ENCODE peak calls at places on chromosomes 7 and 10, in nine cellular contexts. One of them, this sample, is unnamed.
A peak's percentile ranks its signal among the peaks of the same experiment; 100 is the strongest.

GRCh38 chr7:98420966-98421612 is 20.2 kb upstream of the BAIAP2L1 start:
- DNase-seq in SK-N-SH: peak; percentile 87
- DNase-seq in SK-N-MC: no peak
- DNase-seq in psoas muscle: no peak
- DNase-seq in adipocyte: peak; percentile 57
- DNase-seq in mammary epithelial cell: peak; percentile 75
- DNase-seq in IMR-90: no peak
- DNase-seq in Caco-2: peak; percentile 85
- DNase-seq in K562: peak; percentile 90
- DNase-seq in this sample: peak; percentile 93

GRCh38 chr7:77383333-77383740 is 32.8 kb downstream of the GSAP start:
- DNase-seq in SK-N-SH: no peak
- DNase-seq in SK-N-MC: no peak
- DNase-seq in psoas muscle: no peak
- DNase-seq in adipocyte: peak; percentile 14
- DNase-seq in mammary epithelial cell: peak; percentile 19
- DNase-seq in IMR-90: peak; percentile 22
- DNase-seq in Caco-2: no peak
- DNase-seq in K562: no peak
- DNase-seq in this sample: no peak

GRCh38 chr7:82105463-82105862 is 335.6 kb upstream of the HGF start:
- DNase-seq in SK-N-SH: no peak
- DNase-seq in SK-N-MC: no peak
- DNase-seq in psoas muscle: no peak
- DNase-seq in adipocyte: peak; percentile 56
- DNase-seq in mammary epithelial cell: peak; percentile 73
- DNase-seq in IMR-90: peak; percentile 91
- DNase-seq in Caco-2: no peak
- DNase-seq in K562: no peak
- DNase-seq in this sample: no peak

GRCh38 chr10:50331486-50331885 is 80.2 kb upstream of the ASAH2 start:
- DNase-seq in SK-N-SH: no peak
- DNase-seq in SK-N-MC: no peak
- DNase-seq in psoas muscle: no peak
- DNase-seq in adipocyte: no peak
- DNase-seq in mammary epithelial cell: no peak
- DNase-seq in IMR-90: no peak
- DNase-seq in Caco-2: no peak
- DNase-seq in K562: no peak
- DNase-seq in this sample: no peak

GRCh38 chr7:129094501-129094900 is 39.6 kb upstream of the TNPO3 start:
- DNase-seq in SK-N-SH: no peak
- DNase-seq in SK-N-MC: no peak
- DNase-seq in psoas muscle: no peak
- DNase-seq in adipocyte: no peak
- DNase-seq in mammary epithelial cell: no peak
- DNase-seq in IMR-90: no peak
- DNase-seq in Caco-2: no peak
- DNase-seq in K562: no peak
- DNase-seq in this sample: no peak

GRCh38 chr10:46091080-46091833 is 45.2 kb upstream of the MSMB start:
- DNase-seq in SK-N-SH: no peak
- DNase-seq in SK-N-MC: no peak
- DNase-seq in psoas muscle: no peak
- DNase-seq in adipocyte: no peak
- DNase-seq in mammary epithelial cell: no peak
- DNase-seq in IMR-90: no peak
- DNase-seq in Caco-2: no peak
- DNase-seq in K562: no peak
- DNase-seq in this sample: no peak

GRCh38 chr7:122136639-122137253 is 7.3 kb downstream of the AASS start:
- DNase-seq in SK-N-SH: no peak
- DNase-seq in SK-N-MC: no peak
- DNase-seq in psoas muscle: no peak
- DNase-seq in adipocyte: peak; percentile 53
- DNase-seq in mammary epithelial cell: peak; percentile 5
- DNase-seq in IMR-90: peak; percentile 18
- DNase-seq in Caco-2: no peak
- DNase-seq in K562: no peak
- DNase-seq in this sample: peak; percentile 26

GRCh38 chr10:4191354-4191753 is 406.3 kb upstream of the KLF6 start:
- DNase-seq in SK-N-SH: no peak
- DNase-seq in SK-N-MC: no peak
- DNase-seq in psoas muscle: no peak
- DNase-seq in adipocyte: no peak
- DNase-seq in mammary epithelial cell: peak; percentile 95
- DNase-seq in IMR-90: no peak
- DNase-seq in Caco-2: no peak
- DNase-seq in K562: no peak
- DNase-seq in this sample: no peak

GRCh38 chr10:79305988-79306387 is 41.3 kb upstream of the PPIF start:
- DNase-seq in SK-N-SH: peak; percentile 37
- DNase-seq in SK-N-MC: no peak
- DNase-seq in psoas muscle: peak; percentile 48
- DNase-seq in adipocyte: no peak
- DNase-seq in mammary epithelial cell: no peak
- DNase-seq in IMR-90: no peak
- DNase-seq in Caco-2: no peak
- DNase-seq in K562: no peak
- DNase-seq in this sample: no peak

GRCh38 chr10:850093-850492 is 81.4 kb downstream of the LARP4B start:
- DNase-seq in SK-N-SH: no peak
- DNase-seq in SK-N-MC: no peak
- DNase-seq in psoas muscle: no peak
- DNase-seq in adipocyte: no peak
- DNase-seq in mammary epithelial cell: no peak
- DNase-seq in IMR-90: no peak
- DNase-seq in Caco-2: no peak
- DNase-seq in K562: no peak
- DNase-seq in this sample: no peak
- H3K36me3 ChIP-seq in SK-N-SH: peaks cover 57% of the 10 kb centered on the region
- H3K36me3 ChIP-seq in SK-N-MC: peaks cover 37% of the 10 kb centered on the region
- H3K36me3 ChIP-seq in psoas muscle: no peaks in the 10 kb centered on the region
- H3K36me3 ChIP-seq in adipocyte: peaks cover 67% of the 10 kb centered on the region
- H3K36me3 ChIP-seq in mammary epithelial cell: peaks cover 13% of the 10 kb centered on the region
- H3K36me3 ChIP-seq in IMR-90: peaks cover 28% of the 10 kb centered on the region
- H3K36me3 ChIP-seq in Caco-2: peaks cover 3% of the 10 kb centered on the region
- H3K36me3 ChIP-seq in K562: peaks cover 80% of the 10 kb centered on the region
- H3K36me3 ChIP-seq in this sample: peaks cover 2% of the 10 kb centered on the region

DNA sequence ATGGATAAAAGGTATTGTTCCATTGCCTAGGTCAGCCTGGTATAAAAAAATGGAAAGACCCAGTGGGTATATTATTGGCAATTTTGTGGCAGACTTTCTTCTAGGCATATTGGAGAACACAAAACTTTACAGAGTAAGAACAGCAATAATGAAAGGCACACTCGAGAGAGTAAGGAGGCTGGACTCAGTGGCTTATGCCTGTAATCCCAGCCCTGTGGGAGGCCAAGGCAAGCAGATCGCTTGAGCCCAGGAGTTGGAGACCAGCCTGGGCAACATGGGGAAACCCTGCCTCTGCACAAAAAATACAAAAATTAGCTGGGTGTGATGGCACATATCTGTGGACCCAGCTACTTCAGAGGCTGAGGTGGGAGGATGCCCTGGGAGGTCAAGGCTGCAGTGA is 158.2 kb downstream of the FAM107B start:
- DNase-seq in SK-N-SH: no peak
- DNase-seq in SK-N-MC: no peak
- DNase-seq in psoas muscle: no peak
- DNase-seq in adipocyte: no peak
- DNase-seq in mammary epithelial cell: no peak
- DNase-seq in IMR-90: no peak
- DNase-seq in Caco-2: no peak
- DNase-seq in K562: no peak
- DNase-seq in this sample: no peak
- H3K4me3 ChIP-seq in SK-N-SH: no peak overlapping the region
- H3K4me3 ChIP-seq in SK-N-MC: no peak overlapping the region
- H3K4me3 ChIP-seq in psoas muscle: no peak overlapping the region
- H3K4me3 ChIP-seq in adipocyte: no peak overlapping the region
- H3K4me3 ChIP-seq in mammary epithelial cell: no peak overlapping the region
- H3K4me3 ChIP-seq in IMR-90: no peak overlapping the region
- H3K4me3 ChIP-seq in Caco-2: no peak overlapping the region
- H3K4me3 ChIP-seq in K562: no peak overlapping the region
- H3K4me3 ChIP-seq in this sample: no peak overlapping the region

GRCh38 chr10:78035437-78035836 is 1.8 kb downstream of the RPS24 start:
- DNase-seq in SK-N-SH: no peak
- DNase-seq in SK-N-MC: no peak
- DNase-seq in psoas muscle: no peak
- DNase-seq in adipocyte: no peak
- DNase-seq in mammary epithelial cell: no peak
- DNase-seq in IMR-90: no peak
- DNase-seq in Caco-2: no peak
- DNase-seq in K562: no peak
- DNase-seq in this sample: no peak

GRCh38 chr10:78039743-78040142 is 6.1 kb downstream of the RPS24 start:
- DNase-seq in SK-N-SH: no peak
- DNase-seq in SK-N-MC: no peak
- DNase-seq in psoas muscle: no peak
- DNase-seq in adipocyte: no peak
- DNase-seq in mammary epithelial cell: no peak
- DNase-seq in IMR-90: no peak
- DNase-seq in Caco-2: no peak
- DNase-seq in K562: no peak
- DNase-seq in this sample: no peak

GRCh38 chr10:78035933-78036583 is 2.4 kb downstream of the RPS24 start:
- DNase-seq in SK-N-SH: no peak
- DNase-seq in SK-N-MC: no peak
- DNase-seq in psoas muscle: no peak
- DNase-seq in adipocyte: no peak
- DNase-seq in mammary epithelial cell: no peak
- DNase-seq in IMR-90: no peak
- DNase-seq in Caco-2: no peak
- DNase-seq in K562: no peak
- DNase-seq in this sample: no peak

GRCh38 chr10:78038791-78039547 is 5.3 kb downstream of the RPS24 start:
- DNase-seq in SK-N-SH: no peak
- DNase-seq in SK-N-MC: no peak
- DNase-seq in psoas muscle: no peak
- DNase-seq in adipocyte: no peak
- DNase-seq in mammary epithelial cell: no peak
- DNase-seq in IMR-90: no peak
- DNase-seq in Caco-2: no peak
- DNase-seq in K562: no peak
- DNase-seq in this sample: no peak

DNA sequence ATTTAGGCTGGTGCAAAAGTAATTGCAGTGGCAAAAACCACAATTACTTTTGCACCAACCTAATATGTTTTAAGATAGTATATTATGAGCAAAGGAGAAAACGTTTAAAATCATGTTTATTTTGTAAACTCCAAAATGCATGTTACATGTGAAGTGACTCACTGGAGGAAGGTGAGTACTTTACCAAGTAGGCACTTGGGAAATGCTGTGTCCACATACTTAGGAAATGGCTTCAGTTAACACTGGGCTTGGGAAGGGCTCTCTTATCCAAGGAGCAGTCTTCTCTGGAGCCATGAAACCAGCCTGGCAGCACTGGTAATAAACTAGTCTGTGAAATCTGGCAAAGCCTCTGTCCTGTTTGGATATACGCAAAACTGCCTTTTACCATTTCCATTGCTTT is 4.4 kb downstream of the RPS24 start:
- DNase-seq in SK-N-SH: no peak
- DNase-seq in SK-N-MC: no peak
- DNase-seq in psoas muscle: no peak
- DNase-seq in adipocyte: peak; percentile 15
- DNase-seq in mammary epithelial cell: peak; percentile 27
- DNase-seq in IMR-90: peak; percentile 54
- DNase-seq in Caco-2: no peak
- DNase-seq in K562: no peak
- DNase-seq in this sample: no peak
- H3K36me3 ChIP-seq in SK-N-SH: peaks cover 83% of the 10 kb centered on the region
- H3K36me3 ChIP-seq in SK-N-MC: peaks cover 84% of the 10 kb centered on the region
- H3K36me3 ChIP-seq in psoas muscle: peaks cover 28% of the 10 kb centered on the region
- H3K36me3 ChIP-seq in adipocyte: peaks cover 80% of the 10 kb centered on the region
- H3K36me3 ChIP-seq in mammary epithelial cell: peaks cover 68% of the 10 kb centered on the region
- H3K36me3 ChIP-seq in IMR-90: peaks cover 63% of the 10 kb centered on the region
- H3K36me3 ChIP-seq in Caco-2: peaks cover 19% of the 10 kb centered on the region
- H3K36me3 ChIP-seq in K562: peaks cover 87% of the 10 kb centered on the region
- H3K36me3 ChIP-seq in this sample: peaks cover 64% of the 10 kb centered on the region

GRCh38 chr7:92179393-92179924 is 517 bp upstream of the LRRD1 start:
- DNase-seq in SK-N-SH: no peak
- DNase-seq in SK-N-MC: no peak
- DNase-seq in psoas muscle: no peak
- DNase-seq in adipocyte: no peak
- DNase-seq in mammary epithelial cell: no peak
- DNase-seq in IMR-90: peak; percentile 1
- DNase-seq in Caco-2: no peak
- DNase-seq in K562: no peak
- DNase-seq in this sample: peak; percentile 12
- H3K4me3 ChIP-seq in SK-N-SH: peak overlapping the region; percentile 37
- H3K4me3 ChIP-seq in SK-N-MC: no peak overlapping the region
- H3K4me3 ChIP-seq in psoas muscle: peak overlapping the region; percentile 66
- H3K4me3 ChIP-seq in adipocyte: peak overlapping the region; percentile 77
- H3K4me3 ChIP-seq in mammary epithelial cell: no peak overlapping the region
- H3K4me3 ChIP-seq in IMR-90: peak overlapping the region; percentile 35
- H3K4me3 ChIP-seq in Caco-2: no peak overlapping the region
- H3K4me3 ChIP-seq in K562: no peak overlapping the region
- H3K4me3 ChIP-seq in this sample: peak overlapping the region; percentile 49

GRCh38 chr7:149020483-149020882 is 7.8 kb downstream of the PDIA4 start:
- DNase-seq in SK-N-SH: no peak
- DNase-seq in SK-N-MC: no peak
- DNase-seq in psoas muscle: no peak
- DNase-seq in adipocyte: no peak
- DNase-seq in mammary epithelial cell: no peak
- DNase-seq in IMR-90: no peak
- DNase-seq in Caco-2: no peak
- DNase-seq in K562: no peak
- DNase-seq in this sample: peak; percentile 25

GRCh38 chr7:149016876-149017275 is 11.4 kb downstream of the PDIA4 start:
- DNase-seq in SK-N-SH: no peak
- DNase-seq in SK-N-MC: no peak
- DNase-seq in psoas muscle: no peak
- DNase-seq in adipocyte: no peak
- DNase-seq in mammary epithelial cell: no peak
- DNase-seq in IMR-90: no peak
- DNase-seq in Caco-2: no peak
- DNase-seq in K562: no peak
- DNase-seq in this sample: peak; percentile 8

GRCh38 chr7:149023662-149024061 is 4.6 kb downstream of the PDIA4 start:
- DNase-seq in SK-N-SH: no peak
- DNase-seq in SK-N-MC: no peak
- DNase-seq in psoas muscle: no peak
- DNase-seq in adipocyte: no peak
- DNase-seq in mammary epithelial cell: no peak
- DNase-seq in IMR-90: no peak
- DNase-seq in Caco-2: no peak
- DNase-seq in K562: no peak
- DNase-seq in this sample: no peak

GRCh38 chr7:149022961-149023360 is 5.3 kb downstream of the PDIA4 start:
- DNase-seq in SK-N-SH: no peak
- DNase-seq in SK-N-MC: no peak
- DNase-seq in psoas muscle: no peak
- DNase-seq in adipocyte: no peak
- DNase-seq in mammary epithelial cell: no peak
- DNase-seq in IMR-90: no peak
- DNase-seq in Caco-2: no peak
- DNase-seq in K562: no peak
- DNase-seq in this sample: no peak

DNA sequence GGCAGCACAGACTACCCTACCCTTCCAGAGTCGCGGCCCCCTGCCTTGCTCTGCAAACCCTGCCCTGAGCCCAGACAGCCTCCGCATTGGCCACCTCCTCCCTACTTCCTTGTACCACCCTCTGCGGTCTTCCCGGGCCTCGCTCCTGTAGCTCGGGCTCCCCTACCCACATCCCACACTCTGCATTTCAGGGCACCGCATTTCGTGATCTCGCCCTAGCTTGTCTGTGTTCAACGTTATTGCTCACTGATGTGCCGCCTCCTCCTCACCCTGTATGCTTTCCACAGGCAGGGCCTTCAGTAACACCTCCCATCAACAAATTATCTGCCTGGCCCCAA is 6.6 kb downstream of the PDIA4 start:
- DNase-seq in SK-N-SH: no peak
- DNase-seq in SK-N-MC: no peak
- DNase-seq in psoas muscle: no peak
- DNase-seq in adipocyte: no peak
- DNase-seq in mammary epithelial cell: peak; percentile 41
- DNase-seq in IMR-90: no peak
- DNase-seq in Caco-2: no peak
- DNase-seq in K562: no peak
- DNase-seq in this sample: no peak
- H3K36me3 ChIP-seq in SK-N-SH: peaks cover 18% of the 10 kb centered on the region
- H3K36me3 ChIP-seq in SK-N-MC: peaks cover 30% of the 10 kb centered on the region
- H3K36me3 ChIP-seq in psoas muscle: peaks cover 7% of the 10 kb centered on the region
- H3K36me3 ChIP-seq in adipocyte: peaks cover 20% of the 10 kb centered on the region
- H3K36me3 ChIP-seq in mammary epithelial cell: peaks cover 8% of the 10 kb centered on the region
- H3K36me3 ChIP-seq in IMR-90: peaks cover 24% of the 10 kb centered on the region
- H3K36me3 ChIP-seq in Caco-2: no peaks in the 10 kb centered on the region
- H3K36me3 ChIP-seq in K562: peaks cover 74% of the 10 kb centered on the region
- H3K36me3 ChIP-seq in this sample: peaks cover 19% of the 10 kb centered on the region

This sample was measured in H7.